ENCODE peak calls at places on chromosomes 16 and 17, in nine cellular contexts. One of them, this sample, is unnamed.
A peak's percentile ranks its signal among the peaks of the same experiment; 100 is the strongest.

GRCh38 chr17:78785011-78785662 is 3.1 kb upstream of the CYTH1 start:
- DNase-seq in A549: no peak
- DNase-seq in HepG2: no peak
- DNase-seq in H1: no peak
- DNase-seq in stomach: no peak
- DNase-seq in sigmoid colon: peak; percentile 56
- DNase-seq in tibial nerve: no peak
- DNase-seq in transverse colon: no peak
- DNase-seq in K562: peak; percentile 90
- DNase-seq in this sample: peak; percentile 21

GRCh38 chr16:17364319-17365210 is 106.2 kb downstream of the XYLT1 start:
- DNase-seq in sigmoid colon: no peak
- DNase-seq in H1: no peak
- DNase-seq in A549: no peak
- DNase-seq in K562: no peak
- DNase-seq in transverse colon: no peak
- DNase-seq in tibial nerve: no peak
- DNase-seq in stomach: no peak
- DNase-seq in HepG2: no peak
- DNase-seq in this sample: no peak

GRCh38 chr16:8850279-8850885 is 18.4 kb downstream of the CARHSP1 start:
- DNase-seq in H1: no peak
- DNase-seq in A549: no peak
- DNase-seq in transverse colon: no peak
- DNase-seq in HepG2: peak; percentile 91
- DNase-seq in K562: no peak
- DNase-seq in sigmoid colon: peak; percentile 76
- DNase-seq in tibial nerve: peak; percentile 55
- DNase-seq in stomach: no peak
- DNase-seq in this sample: no peak

GRCh38 chr16:74626741-74627416 is 20.0 kb upstream of the GLG1 start:
- DNase-seq in sigmoid colon: no peak
- DNase-seq in A549: no peak
- DNase-seq in tibial nerve: no peak
- DNase-seq in K562: no peak
- DNase-seq in stomach: no peak
- DNase-seq in H1: no peak
- DNase-seq in HepG2: no peak
- DNase-seq in transverse colon: no peak
- DNase-seq in this sample: no peak

GRCh38 chr17:44942456-44942855 is 5.1 kb downstream of the KIF18B start:
- DNase-seq in transverse colon: no peak
- DNase-seq in tibial nerve: no peak
- DNase-seq in K562: no peak
- DNase-seq in H1: no peak
- DNase-seq in HepG2: no peak
- DNase-seq in sigmoid colon: no peak
- DNase-seq in stomach: no peak
- DNase-seq in A549: no peak
- DNase-seq in this sample: no peak

GRCh38 chr16:84749815-84750214 is 50.0 kb downstream of the USP10 start:
- DNase-seq in HepG2: no peak
- DNase-seq in transverse colon: no peak
- DNase-seq in H1: no peak
- DNase-seq in tibial nerve: no peak
- DNase-seq in stomach: no peak
- DNase-seq in sigmoid colon: no peak
- DNase-seq in A549: no peak
- DNase-seq in K562: no peak
- DNase-seq in this sample: no peak

GRCh38 chr16:17368511-17368910 is 102.2 kb downstream of the XYLT1 start:
- DNase-seq in stomach: no peak
- DNase-seq in K562: no peak
- DNase-seq in tibial nerve: no peak
- DNase-seq in H1: no peak
- DNase-seq in HepG2: no peak
- DNase-seq in sigmoid colon: no peak
- DNase-seq in A549: no peak
- DNase-seq in transverse colon: no peak
- DNase-seq in this sample: no peak

GRCh38 chr16:67185003-67185865 is 1.5 kb upstream of the MATCAP1 start:
- DNase-seq in HepG2: peak; percentile 86
- DNase-seq in A549: peak; percentile 91
- DNase-seq in H1: peak; percentile 97
- DNase-seq in K562: peak; percentile 94
- DNase-seq in stomach: peak; percentile 95
- DNase-seq in tibial nerve: peak; percentile 90
- DNase-seq in sigmoid colon: peak; percentile 96
- DNase-seq in transverse colon: peak; percentile 94
- DNase-seq in this sample: peak; percentile 95

DNA sequence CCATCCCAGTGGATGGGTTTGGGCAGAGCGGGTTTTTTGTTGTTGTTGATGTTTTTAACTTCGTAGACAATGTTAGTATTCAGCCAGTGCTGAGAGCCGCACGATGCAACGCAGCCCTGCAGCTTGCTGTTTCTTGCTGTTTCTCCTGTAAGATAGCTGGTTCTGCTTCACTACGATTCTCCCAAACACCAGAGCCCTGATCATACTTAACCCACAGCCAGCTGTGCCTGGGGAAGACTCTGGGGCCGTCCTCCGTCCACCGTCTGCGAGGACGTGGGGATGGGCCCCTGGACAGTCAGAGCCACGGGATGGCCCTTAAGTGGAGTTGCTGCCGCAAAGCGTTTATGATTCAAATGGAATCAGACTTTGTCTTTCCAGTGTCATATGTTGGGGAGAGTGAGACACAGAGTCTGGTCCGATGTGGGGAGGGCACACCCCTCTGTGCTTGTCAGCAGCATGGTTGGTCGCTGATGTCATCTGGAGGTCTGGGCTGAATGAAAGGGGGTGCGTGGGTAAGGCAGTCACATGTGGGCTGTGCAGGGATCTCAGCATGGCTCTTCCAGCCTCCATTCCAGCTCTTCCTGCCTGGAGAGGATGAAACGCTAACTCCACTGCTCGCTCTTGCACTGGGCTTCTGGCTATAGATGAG is 41.1 kb upstream of the CBFA2T3 start:
- DNase-seq in transverse colon: no peak
- DNase-seq in A549: no peak
- DNase-seq in tibial nerve: no peak
- DNase-seq in stomach: no peak
- DNase-seq in HepG2: no peak
- DNase-seq in H1: no peak
- DNase-seq in sigmoid colon: peak; percentile 32
- DNase-seq in K562: no peak
- DNase-seq in this sample: no peak
- H3K4me3 ChIP-seq in transverse colon: no peak overlapping the region
- H3K4me3 ChIP-seq in A549: no peak overlapping the region
- H3K4me3 ChIP-seq in tibial nerve: no peak overlapping the region
- H3K4me3 ChIP-seq in stomach: no peak overlapping the region
- H3K4me3 ChIP-seq in HepG2: no peak overlapping the region
- H3K4me3 ChIP-seq in H1: no peak overlapping the region
- H3K4me3 ChIP-seq in sigmoid colon: no peak overlapping the region
- H3K4me3 ChIP-seq in K562: no peak overlapping the region
- H3K4me3 ChIP-seq in this sample: no peak overlapping the region

GRCh38 chr17:82957469-82957795 is 117.6 kb upstream of the ZNF750 start:
- DNase-seq in sigmoid colon: peak; percentile 53
- DNase-seq in tibial nerve: no peak
- DNase-seq in transverse colon: no peak
- DNase-seq in K562: no peak
- DNase-seq in HepG2: no peak
- DNase-seq in stomach: peak; percentile 22
- DNase-seq in H1: no peak
- DNase-seq in A549: no peak
- DNase-seq in this sample: no peak
- TF ChIP-seq EP300 in sigmoid colon: no peak
- TF ChIP-seq EP300 in tibial nerve: no peak
- TF ChIP-seq EP300 in transverse colon: no peak
- TF ChIP-seq EP300 in K562: no peak
- TF ChIP-seq EP300 in HepG2: no peak
- TF ChIP-seq EP300 in stomach: no peak
- TF ChIP-seq EP300 in H1: no peak
- TF ChIP-seq EP300 in A549: no peak
- TF ChIP-seq EP300 in this sample: no peak

GRCh38 chr16:11706180-11706742 is 36.4 kb downstream of the TXNDC11 start:
- DNase-seq in H1: no peak
- DNase-seq in stomach: peak; percentile 46
- DNase-seq in K562: peak; percentile 35
- DNase-seq in tibial nerve: no peak
- DNase-seq in HepG2: no peak
- DNase-seq in A549: no peak
- DNase-seq in sigmoid colon: no peak
- DNase-seq in transverse colon: peak; percentile 50
- DNase-seq in this sample: no peak
- H3K27ac ChIP-seq in H1: no peak overlapping the region
- H3K27ac ChIP-seq in stomach: no peak overlapping the region
- H3K27ac ChIP-seq in K562: no peak overlapping the region
- H3K27ac ChIP-seq in tibial nerve: no peak overlapping the region
- H3K27ac ChIP-seq in HepG2: no peak overlapping the region
- H3K27ac ChIP-seq in A549: no peak overlapping the region
- H3K27ac ChIP-seq in sigmoid colon: peak overlapping the region; percentile 0
- H3K27ac ChIP-seq in transverse colon: no peak overlapping the region
- H3K27ac ChIP-seq in this sample: no peak overlapping the region

DNA sequence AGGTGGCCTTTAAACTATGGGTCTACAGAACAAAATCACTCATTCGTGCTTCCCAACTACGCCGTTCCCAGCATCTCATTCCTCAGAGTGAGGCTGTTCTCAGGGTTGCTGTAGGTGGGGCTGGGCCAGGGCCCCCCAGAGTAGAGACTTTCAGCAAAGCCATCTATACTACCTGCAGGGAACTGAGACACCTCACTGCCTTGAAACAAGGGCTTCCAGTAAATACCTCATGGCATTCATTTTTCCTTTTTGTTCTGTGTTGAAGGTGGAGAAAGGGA is 4.2 kb upstream of the SDK2 start:
- DNase-seq in HepG2: no peak
- DNase-seq in sigmoid colon: no peak
- DNase-seq in stomach: peak; percentile 14
- DNase-seq in K562: no peak
- DNase-seq in tibial nerve: no peak
- DNase-seq in transverse colon: no peak
- DNase-seq in A549: no peak
- DNase-seq in H1: no peak
- DNase-seq in this sample: no peak
- H3K4me3 ChIP-seq in HepG2: no peak overlapping the region
- H3K4me3 ChIP-seq in sigmoid colon: no peak overlapping the region
- H3K4me3 ChIP-seq in stomach: no peak overlapping the region
- H3K4me3 ChIP-seq in K562: no peak overlapping the region
- H3K4me3 ChIP-seq in tibial nerve: no peak overlapping the region
- H3K4me3 ChIP-seq in transverse colon: no peak overlapping the region
- H3K4me3 ChIP-seq in A549: no peak overlapping the region
- H3K4me3 ChIP-seq in H1: no peak overlapping the region
- H3K4me3 ChIP-seq in this sample: no peak overlapping the region

GRCh38 chr16:88677721-88678120 is 8.6 kb downstream of the SNAI3 start:
- DNase-seq in A549: no peak
- DNase-seq in tibial nerve: no peak
- DNase-seq in H1: no peak
- DNase-seq in stomach: no peak
- DNase-seq in sigmoid colon: no peak
- DNase-seq in HepG2: no peak
- DNase-seq in K562: no peak
- DNase-seq in transverse colon: no peak
- DNase-seq in this sample: no peak

GRCh38 chr16:88678224-88678979 is 7.9 kb downstream of the SNAI3 start:
- DNase-seq in stomach: no peak
- DNase-seq in K562: no peak
- DNase-seq in A549: no peak
- DNase-seq in sigmoid colon: no peak
- DNase-seq in H1: no peak
- DNase-seq in tibial nerve: no peak
- DNase-seq in transverse colon: no peak
- DNase-seq in HepG2: no peak
- DNase-seq in this sample: no peak

GRCh38 chr16:88673685-88674398 is 11.0 kb upstream of the MVD start:
- DNase-seq in transverse colon: no peak
- DNase-seq in K562: no peak
- DNase-seq in sigmoid colon: no peak
- DNase-seq in HepG2: no peak
- DNase-seq in stomach: no peak
- DNase-seq in H1: no peak
- DNase-seq in tibial nerve: no peak
- DNase-seq in A549: no peak
- DNase-seq in this sample: no peak

GRCh38 chr16:88672776-88673175 is 9.9 kb upstream of the MVD start:
- DNase-seq in A549: peak; percentile 42
- DNase-seq in tibial nerve: no peak
- DNase-seq in K562: no peak
- DNase-seq in H1: peak; percentile 83
- DNase-seq in transverse colon: no peak
- DNase-seq in stomach: no peak
- DNase-seq in sigmoid colon: no peak
- DNase-seq in HepG2: no peak
- DNase-seq in this sample: no peak

GRCh38 chr16:88676502-88677242 is 9.6 kb downstream of the SNAI3 start:
- DNase-seq in HepG2: no peak
- DNase-seq in K562: no peak
- DNase-seq in H1: no peak
- DNase-seq in A549: no peak
- DNase-seq in transverse colon: no peak
- DNase-seq in stomach: no peak
- DNase-seq in tibial nerve: no peak
- DNase-seq in sigmoid colon: no peak
- DNase-seq in this sample: no peak
- TF ChIP-seq EP300 in HepG2: no peak
- TF ChIP-seq EP300 in K562: no peak
- TF ChIP-seq EP300 in H1: no peak
- TF ChIP-seq EP300 in A549: no peak
- TF ChIP-seq EP300 in transverse colon: no peak
- TF ChIP-seq EP300 in stomach: no peak
- TF ChIP-seq EP300 in tibial nerve: no peak
- TF ChIP-seq EP300 in sigmoid colon: no peak
- TF ChIP-seq EP300 in this sample: no peak

GRCh38 chr17:80751070-80751459 is 206.4 kb downstream of the RPTOR start:
- DNase-seq in transverse colon: no peak
- DNase-seq in stomach: no peak
- DNase-seq in A549: no peak
- DNase-seq in tibial nerve: no peak
- DNase-seq in sigmoid colon: peak; percentile 79
- DNase-seq in HepG2: no peak
- DNase-seq in H1: no peak
- DNase-seq in K562: no peak
- DNase-seq in this sample: no peak
- H3K27ac ChIP-seq in transverse colon: peak overlapping the region; percentile 25
- H3K27ac ChIP-seq in stomach: no peak overlapping the region
- H3K27ac ChIP-seq in A549: no peak overlapping the region
- H3K27ac ChIP-seq in tibial nerve: no peak overlapping the region
- H3K27ac ChIP-seq in sigmoid colon: peak overlapping the region; percentile 71
- H3K27ac ChIP-seq in HepG2: no peak overlapping the region
- H3K27ac ChIP-seq in H1: peak overlapping the region; percentile 13
- H3K27ac ChIP-seq in K562: no peak overlapping the region
- H3K27ac ChIP-seq in this sample: peak overlapping the region; percentile 12

GRCh38 chr17:72150632-72151460 is 30.0 kb downstream of the SOX9 start:
- DNase-seq in HepG2: no peak
- DNase-seq in H1: peak; percentile 50
- DNase-seq in K562: no peak
- DNase-seq in A549: peak; percentile 65
- DNase-seq in stomach: no peak
- DNase-seq in sigmoid colon: no peak
- DNase-seq in tibial nerve: no peak
- DNase-seq in transverse colon: no peak
- DNase-seq in this sample: no peak
- H3K4me3 ChIP-seq in HepG2: no peak overlapping the region
- H3K4me3 ChIP-seq in H1: peak overlapping the region; percentile 48
- H3K4me3 ChIP-seq in K562: no peak overlapping the region
- H3K4me3 ChIP-seq in A549: peak overlapping the region; percentile 20
- H3K4me3 ChIP-seq in stomach: no peak overlapping the region
- H3K4me3 ChIP-seq in sigmoid colon: no peak overlapping the region
- H3K4me3 ChIP-seq in tibial nerve: no peak overlapping the region
- H3K4me3 ChIP-seq in transverse colon: no peak overlapping the region
- H3K4me3 ChIP-seq in this sample: no peak overlapping the region

This sample was measured in ovary.